ENCODE peak calls at places on chromosomes 7 and 10, in five cellular contexts. One of them, this sample, is unnamed.

GRCh38 chr7:7274782-7275181 is 92.4 kb downstream of the C1GALT1 start:
- DNase-seq in transverse colon: no peak
- DNase-seq in Panc1: no peak
- DNase-seq in GM12891: no peak
- DNase-seq in esophagus muscularis mucosa: peak; percentile 39
- DNase-seq in this sample: no peak

GRCh38 chr10:86592413-86592812 is 61.9 kb upstream of the OPN4 start:
- DNase-seq in transverse colon: no peak
- DNase-seq in Panc1: no peak
- DNase-seq in GM12891: no peak
- DNase-seq in esophagus muscularis mucosa: no peak
- DNase-seq in this sample: no peak

GRCh38 chr7:25795824-25796235 is 356.2 kb upstream of the NFE2L3 start:
- DNase-seq in transverse colon: no peak
- DNase-seq in Panc1: no peak
- DNase-seq in GM12891: no peak
- DNase-seq in esophagus muscularis mucosa: no peak
- DNase-seq in this sample: no peak

GRCh38 chr10:105540381-105540780 is 899.3 kb downstream of the SORCS3 start:
- DNase-seq in transverse colon: no peak
- DNase-seq in Panc1: no peak
- DNase-seq in GM12891: no peak
- DNase-seq in esophagus muscularis mucosa: no peak
- DNase-seq in this sample: no peak

GRCh38 chr10:132494831-132495230 is 42.8 kb upstream of the INPP5A start:
- DNase-seq in transverse colon: no peak
- DNase-seq in Panc1: no peak
- DNase-seq in GM12891: no peak
- DNase-seq in esophagus muscularis mucosa: no peak
- DNase-seq in this sample: no peak

GRCh38 chr10:34299105-34299611 is 515.9 kb downstream of the PARD3 start:
- DNase-seq in transverse colon: no peak
- DNase-seq in Panc1: no peak
- DNase-seq in GM12891: no peak
- DNase-seq in esophagus muscularis mucosa: no peak
- DNase-seq in this sample: no peak

GRCh38 chr7:95794917-95795515 is 22.7 kb downstream of the DYNC1I1 start:
- DNase-seq in transverse colon: no peak
- DNase-seq in Panc1: no peak
- DNase-seq in GM12891: no peak
- DNase-seq in esophagus muscularis mucosa: no peak
- DNase-seq in this sample: no peak

GRCh38 chr10:118447478-118447877 is 105.4 kb upstream of the FAM204A start:
- DNase-seq in transverse colon: peak; percentile 57
- DNase-seq in Panc1: no peak
- DNase-seq in GM12891: no peak
- DNase-seq in esophagus muscularis mucosa: peak; percentile 84
- DNase-seq in this sample: no peak

GRCh38 chr10:3689871-3690510 is 95.0 kb downstream of the KLF6 start:
- DNase-seq in transverse colon: no peak
- DNase-seq in Panc1: no peak
- DNase-seq in GM12891: no peak
- DNase-seq in esophagus muscularis mucosa: no peak
- DNase-seq in this sample: no peak

GRCh38 chr7:77327932-77328628 is 88.1 kb downstream of the GSAP start:
- DNase-seq in transverse colon: no peak
- DNase-seq in Panc1: no peak
- DNase-seq in GM12891: no peak
- DNase-seq in esophagus muscularis mucosa: no peak
- DNase-seq in this sample: no peak

GRCh38 chr10:129725482-129725881 is 238.6 kb downstream of the EBF3 start:
- DNase-seq in transverse colon: no peak
- DNase-seq in Panc1: no peak
- DNase-seq in GM12891: no peak
- DNase-seq in esophagus muscularis mucosa: no peak
- DNase-seq in this sample: no peak

GRCh38 chr10:132708441-132708840 is 77.5 kb downstream of the NKX6-2 start:
- DNase-seq in transverse colon: no peak
- DNase-seq in Panc1: no peak
- DNase-seq in GM12891: no peak
- DNase-seq in esophagus muscularis mucosa: no peak
- DNase-seq in this sample: no peak

GRCh38 chr7:152931583-152931982 is 172.0 kb downstream of the ACTR3B start:
- DNase-seq in transverse colon: no peak
- DNase-seq in Panc1: no peak
- DNase-seq in GM12891: no peak
- DNase-seq in esophagus muscularis mucosa: no peak
- DNase-seq in this sample: no peak

GRCh38 chr10:92732958-92733357 is 43.2 kb downstream of the HHEX start:
- DNase-seq in transverse colon: no peak
- DNase-seq in Panc1: no peak
- DNase-seq in GM12891: no peak
- DNase-seq in esophagus muscularis mucosa: no peak
- DNase-seq in this sample: no peak

GRCh38 chr10:61623101-61623500 is 39.6 kb upstream of the CABCOCO1 start:
- DNase-seq in transverse colon: no peak
- DNase-seq in Panc1: no peak
- DNase-seq in GM12891: no peak
- DNase-seq in esophagus muscularis mucosa: no peak
- DNase-seq in this sample: no peak

GRCh38 chr10:91907914-91908357 is 1.4 kb downstream of the FGFBP3 start:
- DNase-seq in transverse colon: no peak
- DNase-seq in Panc1: no peak
- DNase-seq in GM12891: no peak
- DNase-seq in esophagus muscularis mucosa: no peak
- DNase-seq in this sample: no peak

GRCh38 chr10:72953687-72954086 is 919 bp downstream of the PLA2G12B start:
- DNase-seq in transverse colon: no peak
- DNase-seq in Panc1: no peak
- DNase-seq in GM12891: no peak
- DNase-seq in esophagus muscularis mucosa: no peak
- DNase-seq in this sample: peak; percentile 57

GRCh38 chr7:44062180-44062902 is 3.0 kb downstream of the PGAM2 start:
- DNase-seq in transverse colon: peak; percentile 6
- DNase-seq in Panc1: no peak
- DNase-seq in GM12891: no peak
- DNase-seq in esophagus muscularis mucosa: no peak
- DNase-seq in this sample: no peak
- TF ChIP-seq POLR2AphosphoS5 in transverse colon: no peak
- TF ChIP-seq POLR2AphosphoS5 in Panc1: no peak
- TF ChIP-seq POLR2AphosphoS5 in GM12891: peak; percentile 10
- TF ChIP-seq POLR2AphosphoS5 in esophagus muscularis mucosa: no peak
- TF ChIP-seq POLR2AphosphoS5 in this sample: peak; percentile 52

GRCh38 chr7:105096306-105096705 is 82.3 kb downstream of the KMT2E start:
- DNase-seq in transverse colon: no peak
- DNase-seq in Panc1: no peak
- DNase-seq in GM12891: no peak
- DNase-seq in esophagus muscularis mucosa: no peak
- DNase-seq in this sample: no peak
- TF ChIP-seq POLR2AphosphoS5 in transverse colon: no peak
- TF ChIP-seq POLR2AphosphoS5 in Panc1: no peak
- TF ChIP-seq POLR2AphosphoS5 in GM12891: no peak
- TF ChIP-seq POLR2AphosphoS5 in esophagus muscularis mucosa: no peak
- TF ChIP-seq POLR2AphosphoS5 in this sample: no peak

DNA sequence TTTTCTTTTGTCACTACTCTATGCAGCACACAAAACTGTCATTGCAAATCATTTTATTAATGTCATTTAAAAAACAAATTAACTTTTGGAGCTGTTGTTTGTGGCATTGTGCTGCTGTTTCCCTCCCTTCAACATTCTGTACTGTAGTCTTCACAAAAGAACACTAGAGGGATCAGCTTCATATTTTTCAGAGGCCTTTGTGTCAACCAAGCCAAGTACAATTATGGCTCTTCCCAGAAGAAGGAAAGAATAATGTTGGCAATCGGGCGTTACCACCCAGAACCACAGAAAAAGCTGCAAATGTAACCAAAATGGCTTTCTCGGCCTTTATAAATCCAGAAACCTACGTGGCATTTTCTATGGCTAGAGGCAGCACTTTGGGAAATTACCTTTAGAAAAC is 98.9 kb upstream of the COL1A2 start:
- DNase-seq in transverse colon: no peak
- DNase-seq in Panc1: no peak
- DNase-seq in GM12891: no peak
- DNase-seq in esophagus muscularis mucosa: no peak
- DNase-seq in this sample: no peak
- TF ChIP-seq POLR2AphosphoS5 in transverse colon: peak; percentile 30
- TF ChIP-seq POLR2AphosphoS5 in Panc1: no peak
- TF ChIP-seq POLR2AphosphoS5 in GM12891: no peak
- TF ChIP-seq POLR2AphosphoS5 in esophagus muscularis mucosa: peak; percentile 44
- TF ChIP-seq POLR2AphosphoS5 in this sample: no peak

DNA sequence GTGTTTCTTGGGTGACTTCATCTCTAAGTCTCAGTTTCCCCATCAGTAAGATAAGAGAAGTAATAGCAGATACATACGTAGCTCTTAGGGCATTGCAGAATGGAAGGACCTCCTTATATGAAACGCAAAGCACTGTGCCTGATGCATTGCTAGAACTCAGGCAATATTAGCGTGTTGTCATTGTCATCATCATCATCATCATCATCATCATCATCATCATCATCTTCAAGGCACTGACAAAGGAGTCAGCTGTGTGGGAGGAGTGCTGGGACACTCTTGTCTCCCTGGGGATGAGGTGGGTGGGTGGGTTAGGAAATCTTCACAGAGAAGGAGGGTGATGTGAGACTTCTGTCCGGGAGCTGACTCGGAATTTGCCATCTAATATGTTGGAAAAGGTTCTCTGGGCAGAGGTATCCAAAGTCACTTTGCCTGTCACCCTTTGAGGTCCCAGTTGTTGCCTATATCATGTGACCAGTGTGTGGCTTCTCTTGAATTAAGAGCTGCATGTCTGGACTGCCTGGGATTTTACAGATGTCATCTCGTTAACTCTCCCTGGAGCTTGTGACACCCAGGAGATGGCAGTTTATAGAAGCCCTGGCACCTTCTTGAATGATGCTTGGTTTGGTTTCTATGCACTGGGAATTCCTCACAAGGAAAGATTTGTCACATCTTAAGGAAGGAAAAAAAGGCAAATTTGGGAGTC is 7.0 kb downstream of the HTRA1 start:
- DNase-seq in transverse colon: no peak
- DNase-seq in Panc1: no peak
- DNase-seq in GM12891: no peak
- DNase-seq in esophagus muscularis mucosa: no peak
- DNase-seq in this sample: no peak
- TF ChIP-seq POLR2AphosphoS5 in transverse colon: no peak
- TF ChIP-seq POLR2AphosphoS5 in Panc1: no peak
- TF ChIP-seq POLR2AphosphoS5 in GM12891: no peak
- TF ChIP-seq POLR2AphosphoS5 in esophagus muscularis mucosa: no peak
- TF ChIP-seq POLR2AphosphoS5 in this sample: no peak

DNA sequence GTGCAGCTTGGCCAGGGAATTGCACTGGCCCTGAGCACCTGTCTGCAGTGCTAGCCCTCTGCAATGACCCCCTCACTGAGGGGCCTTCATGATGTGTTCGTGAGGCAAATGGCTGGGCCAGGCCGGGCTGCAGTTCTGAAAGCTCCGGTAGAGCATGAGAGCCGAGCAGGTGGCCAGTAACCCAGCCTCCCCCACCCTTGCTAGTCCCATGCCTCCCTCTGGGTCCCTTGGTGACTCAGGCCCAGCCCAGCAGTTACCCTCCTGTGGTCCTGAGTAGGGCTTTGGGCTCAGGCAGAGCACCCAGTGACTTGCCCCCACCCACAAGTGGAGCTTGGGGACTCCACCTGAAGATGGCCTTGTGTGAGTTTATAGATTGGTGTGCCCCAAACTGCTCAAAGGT is 16.1 kb upstream of the CSGALNACT2 start:
- DNase-seq in transverse colon: peak; percentile 5
- DNase-seq in Panc1: no peak
- DNase-seq in GM12891: no peak
- DNase-seq in esophagus muscularis mucosa: no peak
- DNase-seq in this sample: no peak
- TF ChIP-seq POLR2AphosphoS5 in transverse colon: no peak
- TF ChIP-seq POLR2AphosphoS5 in Panc1: no peak
- TF ChIP-seq POLR2AphosphoS5 in GM12891: no peak
- TF ChIP-seq POLR2AphosphoS5 in esophagus muscularis mucosa: no peak
- TF ChIP-seq POLR2AphosphoS5 in this sample: no peak

DNA sequence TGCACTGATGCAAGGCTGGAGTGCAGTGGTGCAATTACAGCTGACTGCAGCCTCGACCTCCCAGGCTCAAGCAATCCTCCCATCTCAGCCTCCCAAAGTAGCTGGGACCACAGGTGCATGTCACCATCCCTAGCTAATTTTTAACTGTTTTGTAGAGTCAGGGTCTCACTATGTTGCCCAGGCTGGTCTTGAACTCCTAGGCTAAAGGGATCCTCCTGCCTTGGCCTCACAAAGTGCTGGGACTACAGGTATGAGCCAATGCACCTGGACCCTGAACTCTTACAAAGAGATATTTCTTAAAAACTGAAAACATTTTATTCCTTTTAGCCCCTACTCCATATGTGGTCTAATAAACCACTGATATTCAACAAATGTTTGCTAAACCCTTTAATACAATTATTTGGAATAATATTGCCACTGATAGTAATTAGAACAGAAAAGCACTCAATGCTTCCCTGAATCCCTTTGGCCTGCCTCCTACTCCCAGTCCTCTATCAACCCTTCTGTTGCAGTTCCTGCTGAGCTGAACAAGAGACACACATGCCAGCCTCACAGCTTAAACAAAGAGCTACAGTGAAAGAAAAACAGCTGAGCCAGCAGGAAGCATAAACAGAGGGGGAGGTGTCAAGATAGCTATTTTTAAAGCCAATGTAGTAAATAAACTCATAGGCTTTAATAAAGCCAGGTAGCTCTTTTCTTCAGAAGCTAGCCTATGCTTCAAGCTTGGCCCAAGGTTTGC is 7.0 kb upstream of the GNAI1 start:
- DNase-seq in transverse colon: no peak
- DNase-seq in Panc1: no peak
- DNase-seq in GM12891: no peak
- DNase-seq in esophagus muscularis mucosa: no peak
- DNase-seq in this sample: no peak
- TF ChIP-seq POLR2AphosphoS5 in transverse colon: no peak
- TF ChIP-seq POLR2AphosphoS5 in Panc1: no peak
- TF ChIP-seq POLR2AphosphoS5 in GM12891: no peak
- TF ChIP-seq POLR2AphosphoS5 in esophagus muscularis mucosa: no peak
- TF ChIP-seq POLR2AphosphoS5 in this sample: no peak

DNA sequence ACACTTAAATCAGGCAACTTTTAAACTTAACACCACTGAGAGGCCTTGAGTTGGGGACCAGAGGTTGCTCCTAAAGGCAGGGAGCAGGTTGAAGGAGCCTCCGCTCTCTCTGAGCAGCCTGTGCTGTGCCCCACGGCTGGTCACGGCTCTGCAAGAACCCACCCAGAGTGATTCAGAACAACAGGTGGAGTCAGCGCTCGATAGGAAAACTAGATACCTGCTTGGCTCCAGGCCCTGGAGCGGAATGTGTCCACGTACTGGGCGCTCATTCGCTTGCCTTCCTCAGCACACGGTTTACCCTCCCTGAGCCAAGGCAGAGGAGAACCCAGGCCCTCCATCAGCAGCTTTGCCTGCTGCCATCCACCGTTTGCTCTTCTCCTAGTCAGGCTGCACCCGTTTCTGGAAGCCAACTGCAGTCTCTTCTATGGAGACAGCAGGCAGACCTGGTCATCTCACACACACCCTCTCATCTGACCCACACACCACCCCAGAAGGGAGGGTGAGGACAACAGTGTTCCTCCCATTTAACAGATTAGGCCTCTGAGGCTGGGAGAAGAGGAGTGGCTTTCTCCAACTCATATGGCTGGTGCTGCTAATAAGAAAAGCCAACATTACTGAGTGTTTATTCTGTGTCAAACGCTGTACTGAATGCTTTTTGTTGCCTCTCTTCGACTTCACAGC is 37.6 kb upstream of the PDCD4 start:
- DNase-seq in transverse colon: no peak
- DNase-seq in Panc1: no peak
- DNase-seq in GM12891: no peak
- DNase-seq in esophagus muscularis mucosa: no peak
- DNase-seq in this sample: no peak
- TF ChIP-seq POLR2AphosphoS5 in transverse colon: no peak
- TF ChIP-seq POLR2AphosphoS5 in Panc1: no peak
- TF ChIP-seq POLR2AphosphoS5 in GM12891: no peak
- TF ChIP-seq POLR2AphosphoS5 in esophagus muscularis mucosa: no peak
- TF ChIP-seq POLR2AphosphoS5 in this sample: no peak